ENCODE peak calls at places on chromosomes 5 and 9, in nine cellular contexts. One of them, this sample, is unnamed.
A peak's percentile ranks its signal among the peaks of the same experiment; 100 is the strongest.

GRCh38 chr5:83095973-83096539 is 18.7 kb downstream of the XRCC4 start:
- DNase-seq in BE2C: peak; percentile 25
- DNase-seq in germinal center: no peak
- DNase-seq in nephron progenitor cell: no peak
- DNase-seq in activated CD4-positive, alpha-beta T cell treated with anti-CD3 and anti-CD28 coated beads for 1 hour: no peak
- DNase-seq in COR-L47: no peak
- DNase-seq in naive thymus-derived CD8-positive, alpha-beta T cell: no peak
- DNase-seq in NCI-H2029: no peak
- DNase-seq in SW480: peak; percentile 55
- DNase-seq in this sample: no peak

GRCh38 chr5:77418162-77418561 is 74.0 kb downstream of the WDR41 start:
- DNase-seq in SW480: no peak
- DNase-seq in nephron progenitor cell: no peak
- DNase-seq in NCI-H2029: no peak
- DNase-seq in COR-L47: no peak
- DNase-seq in naive thymus-derived CD8-positive, alpha-beta T cell: no peak
- DNase-seq in BE2C: no peak
- DNase-seq in activated CD4-positive, alpha-beta T cell treated with anti-CD3 and anti-CD28 coated beads for 1 hour: no peak
- DNase-seq in germinal center: no peak
- DNase-seq in this sample: no peak

GRCh38 chr9:23245067-23245466 is 581.0 kb downstream of the ELAVL2 start:
- DNase-seq in NCI-H2029: no peak
- DNase-seq in naive thymus-derived CD8-positive, alpha-beta T cell: no peak
- DNase-seq in SW480: no peak
- DNase-seq in BE2C: no peak
- DNase-seq in nephron progenitor cell: no peak
- DNase-seq in germinal center: no peak
- DNase-seq in activated CD4-positive, alpha-beta T cell treated with anti-CD3 and anti-CD28 coated beads for 1 hour: no peak
- DNase-seq in COR-L47: no peak
- DNase-seq in this sample: no peak

GRCh38 chr9:38022203-38022602 is 46.8 kb downstream of the SHB start:
- DNase-seq in BE2C: no peak
- DNase-seq in COR-L47: peak; percentile 8
- DNase-seq in naive thymus-derived CD8-positive, alpha-beta T cell: no peak
- DNase-seq in NCI-H2029: peak; percentile 40
- DNase-seq in SW480: no peak
- DNase-seq in nephron progenitor cell: no peak
- DNase-seq in germinal center: no peak
- DNase-seq in activated CD4-positive, alpha-beta T cell treated with anti-CD3 and anti-CD28 coated beads for 1 hour: no peak
- DNase-seq in this sample: no peak

GRCh38 chr5:937151-937924 is 44.7 kb downstream of the TRIP13 start:
- DNase-seq in naive thymus-derived CD8-positive, alpha-beta T cell: peak; percentile 12
- DNase-seq in germinal center: no peak
- DNase-seq in BE2C: no peak
- DNase-seq in SW480: no peak
- DNase-seq in COR-L47: no peak
- DNase-seq in nephron progenitor cell: no peak
- DNase-seq in NCI-H2029: no peak
- DNase-seq in activated CD4-positive, alpha-beta T cell treated with anti-CD3 and anti-CD28 coated beads for 1 hour: no peak
- DNase-seq in this sample: peak; percentile 24

GRCh38 chr5:16489322-16489791 is 23.8 kb upstream of the ZNF622 start:
- DNase-seq in germinal center: no peak
- DNase-seq in NCI-H2029: peak; percentile 42
- DNase-seq in activated CD4-positive, alpha-beta T cell treated with anti-CD3 and anti-CD28 coated beads for 1 hour: no peak
- DNase-seq in BE2C: no peak
- DNase-seq in naive thymus-derived CD8-positive, alpha-beta T cell: no peak
- DNase-seq in COR-L47: peak; percentile 43
- DNase-seq in SW480: peak; percentile 76
- DNase-seq in nephron progenitor cell: no peak
- DNase-seq in this sample: no peak

GRCh38 chr5:152560508-152561137 is 155.5 kb upstream of the NMUR2 start:
- DNase-seq in nephron progenitor cell: peak; percentile 76
- DNase-seq in COR-L47: peak; percentile 65
- DNase-seq in NCI-H2029: peak; percentile 48
- DNase-seq in SW480: peak; percentile 40
- DNase-seq in germinal center: peak; percentile 8
- DNase-seq in BE2C: peak; percentile 44
- DNase-seq in naive thymus-derived CD8-positive, alpha-beta T cell: no peak
- DNase-seq in activated CD4-positive, alpha-beta T cell treated with anti-CD3 and anti-CD28 coated beads for 1 hour: no peak
- DNase-seq in this sample: peak; percentile 50

GRCh38 chr9:136297016-136297691 is 6.7 kb downstream of the CCDC187 start:
- DNase-seq in SW480: peak; percentile 81
- DNase-seq in NCI-H2029: peak; percentile 11
- DNase-seq in COR-L47: peak; percentile 48
- DNase-seq in germinal center: no peak
- DNase-seq in nephron progenitor cell: no peak
- DNase-seq in naive thymus-derived CD8-positive, alpha-beta T cell: no peak
- DNase-seq in activated CD4-positive, alpha-beta T cell treated with anti-CD3 and anti-CD28 coated beads for 1 hour: no peak
- DNase-seq in BE2C: no peak
- DNase-seq in this sample: peak; percentile 70

GRCh38 chr9:136169495-136169894 is 35.4 kb downstream of the LHX3 start:
- DNase-seq in SW480: no peak
- DNase-seq in NCI-H2029: no peak
- DNase-seq in germinal center: no peak
- DNase-seq in COR-L47: no peak
- DNase-seq in BE2C: peak; percentile 3
- DNase-seq in nephron progenitor cell: no peak
- DNase-seq in activated CD4-positive, alpha-beta T cell treated with anti-CD3 and anti-CD28 coated beads for 1 hour: no peak
- DNase-seq in naive thymus-derived CD8-positive, alpha-beta T cell: no peak
- DNase-seq in this sample: no peak

GRCh38 chr9:131259432-131259885 is 16.9 kb downstream of the FAM78A start:
- DNase-seq in nephron progenitor cell: no peak
- DNase-seq in germinal center: no peak
- DNase-seq in SW480: no peak
- DNase-seq in naive thymus-derived CD8-positive, alpha-beta T cell: no peak
- DNase-seq in BE2C: no peak
- DNase-seq in NCI-H2029: no peak
- DNase-seq in COR-L47: no peak
- DNase-seq in activated CD4-positive, alpha-beta T cell treated with anti-CD3 and anti-CD28 coated beads for 1 hour: no peak
- DNase-seq in this sample: no peak